ENCODE peak calls at places on chromosomes 2 and 18, in seven cellular contexts. L is neural progenitor cell, F is neuronal stem cell, G is astrocyte, I is fibroblast of lung, R is HepG2, U is IMR-90. P is an unnamed sample.

GRCh38 chr2:23220687-23221086 is 164.3 kb upstream of the KLHL29 start:
- DNase-seq in L (peak), F (peak), G (no peak), I (no peak), R (no peak), U (no peak), P (no peak)

GRCh38 chr2:54629914-54630609 is 93.4 kb upstream of the EML6 start:
- DNase-seq in L (no peak), F (no peak), G (peak), I (no peak), R (peak), U (peak), P (no peak)

GRCh38 chr2:55805662-55806061 is 112.0 kb upstream of the PNPT1 start:
- DNase-seq in L (no peak), F (no peak), G (no peak), I (no peak), R (no peak), U (no peak), P (no peak)

GRCh38 chr2:230980468-230980867 is 15.5 kb upstream of the SPATA3 start:
- DNase-seq in L (no peak), F (no peak), G (no peak), I (no peak), R (no peak), U (no peak), P (no peak)

GRCh38 chr2:175865716-175866115 is 136.4 kb downstream of the LNPK start:
- DNase-seq in L (no peak), F (no peak), G (no peak), I (no peak), R (no peak), U (no peak), P (no peak)

GRCh38 chr2:234814366-234814765 is 137.5 kb upstream of the SH3BP4 start:
- DNase-seq in L (no peak), F (no peak), G (no peak), I (no peak), R (no peak), U (no peak), P (no peak)

GRCh38 chr2:238527565-238527964 is 100.8 kb downstream of the ASB1 start:
- DNase-seq in L (peak), F (no peak), G (peak), I (peak), R (no peak), U (peak), P (no peak)

GRCh38 chr18:40371673-40372072 is 1583.4 kb upstream of the PIK3C3 start:
- DNase-seq in L (no peak), F (no peak), G (peak), I (peak), R (no peak), U (peak), P (no peak)

GRCh38 chr18:8627107-8627472 is 17.9 kb downstream of the RAB12 start:
- DNase-seq in L (no peak), F (no peak), G (no peak), I (no peak), R (no peak), U (no peak), P (no peak)

GRCh38 chr2:29723255-29724001 is 198.0 kb downstream of the ALK start:
- DNase-seq in L (no peak), F (no peak), G (no peak), I (no peak), R (no peak), U (no peak), P (no peak)

GRCh38 chr18:55587341-55588000 is 521 bp downstream of the TCF4 start:
- DNase-seq in L (peak), F (no peak), G (peak), I (peak), R (no peak), U (peak), P (peak)

GRCh38 chr2:240928476-240929363 is 22.6 kb downstream of the CROCC2 start:
- DNase-seq in L (no peak), F (no peak), G (no peak), I (no peak), R (no peak), U (no peak), P (no peak)

GRCh38 chr18:55859116-55859515 is 271.1 kb upstream of the TCF4 start:
- DNase-seq in L (no peak), F (no peak), G (no peak), I (no peak), R (no peak), U (no peak), P (no peak)

GRCh38 chr2:241895427-241895731 is 25.9 kb downstream of the RTP5 start:
- DNase-seq in L (no peak), F (no peak), G (no peak), I (no peak), R (no peak), U (no peak), P (no peak)

GRCh38 chr18:7748252-7749000 is 181.3 kb downstream of the PTPRM start:
- DNase-seq in L (no peak), F (no peak), G (no peak), I (no peak), R (no peak), U (no peak), P (no peak)

GRCh38 chr2:9256570-9257043 is 50.0 kb downstream of the ASAP2 start:
- DNase-seq in L (peak), F (no peak), G (no peak), I (no peak), R (no peak), U (no peak), P (no peak)

GRCh38 chr2:157466764-157467163 is 22.9 kb upstream of the CYTIP start:
- DNase-seq in L (no peak), F (no peak), G (no peak), I (no peak), R (no peak), U (no peak), P (no peak)

GRCh38 chr2:171800639-171801038 is 93.4 kb downstream of the SLC25A12 start:
- DNase-seq in L (no peak), F (no peak), G (no peak), I (no peak), R (no peak), U (peak), P (no peak)

GRCh38 chr18:61093967-61094366 is 239.3 kb upstream of the CDH20 start:
- DNase-seq in L (no peak), F (no peak), G (no peak), I (no peak), R (no peak), U (no peak), P (no peak)

GRCh38 chr2:23757686-23758433 is 169.1 kb downstream of the ATAD2B start:
- DNase-seq in L (no peak), F (no peak), G (peak), I (peak), R (peak), U (peak), P (no peak)

GRCh38 chr18:74083071-74083954 is 64.3 kb downstream of the FBXO15 start:
- DNase-seq in L (no peak), F (no peak), G (no peak), I (no peak), R (no peak), U (no peak), P (no peak)

GRCh38 chr18:76450912-76451421 is 44.1 kb downstream of the ZNF516 start:
- DNase-seq in L (peak), F (peak), G (peak), I (peak), R (no peak), U (peak), P (no peak)

GRCh38 chr2:10877691-10878111 is 34.0 kb upstream of the KCNF1 start:
- DNase-seq in L (no peak), F (no peak), G (no peak), I (no peak), R (no peak), U (peak), P (no peak)

GRCh38 chr2:16628316-16628715 is 37.3 kb downstream of the CYRIA start:
- DNase-seq in L (no peak), F (no peak), G (no peak), I (no peak), R (no peak), U (peak), P (no peak)

GRCh38 chr2:39107156-39107555 is 13.7 kb downstream of the SOS1 start:
- DNase-seq in L (peak), F (no peak), G (no peak), I (peak), R (no peak), U (no peak), P (no peak)

GRCh38 chr2:237180987-237181386 is 95.3 kb downstream of the COPS8 start:
- DNase-seq in L (no peak), F (no peak), G (no peak), I (peak), R (no peak), U (no peak), P (no peak)

GRCh38 chr2:99648115-99648850 is 158.5 kb upstream of the REV1 start:
- DNase-seq in L (no peak), F (no peak), G (peak), I (peak), R (no peak), U (peak), P (no peak)

GRCh38 chr2:197308635-197309368 is 1.8 kb downstream of the ANKRD44 start:
- DNase-seq in L (no peak), F (no peak), G (no peak), I (no peak), R (no peak), U (no peak), P (no peak)

GRCh38 chr18:71673954-71674353 is 870.2 kb downstream of the CBLN2 start:
- DNase-seq in L (no peak), F (no peak), G (no peak), I (no peak), R (no peak), U (no peak), P (no peak)

GRCh38 chr18:7902399-7902839 is 335.3 kb downstream of the PTPRM start:
- DNase-seq in L (no peak), F (no peak), G (peak), I (peak), R (no peak), U (peak), P (no peak)

GRCh38 chr2:168469281-168469988 is 13.4 kb downstream of the CERS6 start:
- DNase-seq in L (no peak), F (no peak), G (no peak), I (no peak), R (no peak), U (no peak), P (peak)

GRCh38 chr2:18378020-18378653 is 182.3 kb downstream of the RDH14 start:
- DNase-seq in L (peak), F (peak), G (no peak), I (peak), R (peak), U (peak), P (peak)

GRCh38 chr2:206127656-206128055 is 31.6 kb downstream of the NDUFS1 start:
- DNase-seq in L (peak), F (no peak), G (no peak), I (no peak), R (peak), U (peak), P (no peak)

GRCh38 chr2:150274108-150274507 is 213.4 kb downstream of the RND3 start:
- DNase-seq in L (no peak), F (no peak), G (peak), I (no peak), R (no peak), U (peak), P (no peak)

GRCh38 chr2:101843471-101843870 is 146.0 kb downstream of the MAP4K4 start:
- DNase-seq in L (no peak), F (no peak), G (no peak), I (no peak), R (no peak), U (no peak), P (no peak)

GRCh38 chr2:191845876-191846786 is 757 bp downstream of the CAVIN2 start:
- DNase-seq in L (no peak), F (no peak), G (no peak), I (no peak), R (peak), U (no peak), P (no peak)

GRCh38 chr2:191848771-191849726 is 2.2 kb upstream of the CAVIN2 start:
- DNase-seq in L (no peak), F (no peak), G (no peak), I (no peak), R (no peak), U (no peak), P (no peak)

GRCh38 chr2:191846787-191847620 is at the start of gene CAVIN2:
- DNase-seq in L (peak), F (no peak), G (peak), I (peak), R (peak), U (peak), P (no peak)

GRCh38 chr2:191845248-191845715 is 1.6 kb downstream of the CAVIN2 start:
- DNase-seq in L (peak), F (no peak), G (no peak), I (peak), R (peak), U (no peak), P (no peak)

DNA sequence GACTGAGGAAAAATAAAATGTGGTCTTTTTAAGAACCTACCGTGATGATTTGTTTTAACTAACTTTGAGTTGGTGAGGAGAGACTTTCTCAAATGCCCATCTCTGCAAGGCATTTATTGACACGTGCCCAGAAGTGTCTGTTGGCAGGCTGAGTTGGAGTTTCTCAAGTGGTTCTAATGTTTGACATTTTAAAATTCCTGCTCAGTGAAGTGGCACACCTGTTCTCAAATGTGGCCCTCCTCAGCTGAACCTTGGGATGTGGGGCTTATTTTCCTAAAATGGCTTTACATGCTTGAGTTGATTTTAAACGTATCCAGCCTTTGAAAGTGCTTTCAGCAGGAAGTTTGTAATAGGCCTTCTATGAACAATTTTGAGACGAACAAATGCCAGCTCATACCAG is 876 bp upstream of the CAVIN2 start:
- DNase-seq in L (no peak), F (no peak), G (no peak), I (no peak), R (no peak), U (no peak), P (no peak)
- H3K9ac ChIP-seq in L (no peak), F (no peak), G (no peak), I (no peak), R (peak), U (no peak), P (no peak)

GRCh38 chr2:178845565-178846457 is 38.6 kb upstream of the TTN start:
- DNase-seq in L (no peak), F (no peak), G (peak), I (peak), R (no peak), U (peak), P (no peak)
- H3K9ac ChIP-seq in L (no peak), F (no peak), G (no peak), I (no peak), R (no peak), U (no peak), P (no peak)

GRCh38 chr18:22088029-22088428 is 81.4 kb upstream of the GATA6 start:
- DNase-seq in L (no peak), F (no peak), G (no peak), I (no peak), R (no peak), U (no peak), P (no peak)

GRCh38 chr18:22082408-22082807 is 87.0 kb upstream of the GATA6 start:
- DNase-seq in L (no peak), F (no peak), G (no peak), I (no peak), R (no peak), U (no peak), P (no peak)

GRCh38 chr18:22086973-22087372 is 82.4 kb upstream of the GATA6 start:
- DNase-seq in L (no peak), F (no peak), G (no peak), I (no peak), R (no peak), U (no peak), P (no peak)

GRCh38 chr18:22088976-22089375 is 80.4 kb upstream of the GATA6 start:
- DNase-seq in L (no peak), F (no peak), G (no peak), I (no peak), R (no peak), U (no peak), P (no peak)

DNA sequence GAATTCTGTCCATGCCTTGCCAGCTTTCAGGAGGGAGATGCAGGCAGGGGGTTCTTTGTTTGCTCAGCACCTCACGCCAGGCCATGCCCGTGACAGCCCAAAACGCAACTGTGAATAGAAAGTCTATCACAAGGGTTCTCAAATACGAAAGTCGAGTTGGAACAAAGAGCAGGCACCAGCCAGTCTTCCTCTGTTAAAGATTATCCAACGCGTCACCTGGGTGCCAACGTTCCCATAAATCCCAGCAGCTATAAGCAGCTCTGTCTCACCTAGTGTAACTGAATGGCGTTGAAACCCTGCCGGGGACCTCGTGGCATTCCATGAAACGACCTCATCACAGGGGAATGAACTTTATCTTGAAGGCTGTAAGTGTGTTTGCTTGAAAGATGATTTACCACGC is 84.8 kb upstream of the GATA6 start:
- DNase-seq in L (no peak), F (no peak), G (peak), I (no peak), R (peak), U (no peak), P (no peak)
- H3K9ac ChIP-seq in L (no peak), F (no peak), G (no peak), I (no peak), R (no peak), U (no peak), P (no peak)

GRCh38 chr2:105573910-105574655 is 170.6 kb upstream of the NCK2 start:
- DNase-seq in L (no peak), F (no peak), G (no peak), I (no peak), R (no peak), U (no peak), P (peak)
- H3K9ac ChIP-seq in L (no peak), F (no peak), G (no peak), I (no peak), R (no peak), U (no peak), P (peak)

GRCh38 chr2:20218331-20219320 is 6.3 kb downstream of the SDC1 start:
- DNase-seq in L (no peak), F (no peak), G (no peak), I (no peak), R (no peak), U (no peak), P (no peak)
- H3K9ac ChIP-seq in L (no peak), F (peak), G (no peak), I (no peak), R (no peak), U (no peak), P (peak)

GRCh38 chr18:25284278-25284677 is 67.7 kb downstream of the ZNF521 start:
- DNase-seq in L (no peak), F (no peak), G (no peak), I (no peak), R (no peak), U (no peak), P (no peak)
- H3K9ac ChIP-seq in L (no peak), F (no peak), G (no peak), I (no peak), R (no peak), U (no peak), P (no peak)

GRCh38 chr2:70766357-70767093 is 1.5 kb downstream of the ADD2 start:
- DNase-seq in L (no peak), F (no peak), G (no peak), I (no peak), R (no peak), U (no peak), P (no peak)
- H3K9ac ChIP-seq in L (peak), F (peak), G (peak), I (no peak), R (no peak), U (no peak), P (peak)

DNA sequence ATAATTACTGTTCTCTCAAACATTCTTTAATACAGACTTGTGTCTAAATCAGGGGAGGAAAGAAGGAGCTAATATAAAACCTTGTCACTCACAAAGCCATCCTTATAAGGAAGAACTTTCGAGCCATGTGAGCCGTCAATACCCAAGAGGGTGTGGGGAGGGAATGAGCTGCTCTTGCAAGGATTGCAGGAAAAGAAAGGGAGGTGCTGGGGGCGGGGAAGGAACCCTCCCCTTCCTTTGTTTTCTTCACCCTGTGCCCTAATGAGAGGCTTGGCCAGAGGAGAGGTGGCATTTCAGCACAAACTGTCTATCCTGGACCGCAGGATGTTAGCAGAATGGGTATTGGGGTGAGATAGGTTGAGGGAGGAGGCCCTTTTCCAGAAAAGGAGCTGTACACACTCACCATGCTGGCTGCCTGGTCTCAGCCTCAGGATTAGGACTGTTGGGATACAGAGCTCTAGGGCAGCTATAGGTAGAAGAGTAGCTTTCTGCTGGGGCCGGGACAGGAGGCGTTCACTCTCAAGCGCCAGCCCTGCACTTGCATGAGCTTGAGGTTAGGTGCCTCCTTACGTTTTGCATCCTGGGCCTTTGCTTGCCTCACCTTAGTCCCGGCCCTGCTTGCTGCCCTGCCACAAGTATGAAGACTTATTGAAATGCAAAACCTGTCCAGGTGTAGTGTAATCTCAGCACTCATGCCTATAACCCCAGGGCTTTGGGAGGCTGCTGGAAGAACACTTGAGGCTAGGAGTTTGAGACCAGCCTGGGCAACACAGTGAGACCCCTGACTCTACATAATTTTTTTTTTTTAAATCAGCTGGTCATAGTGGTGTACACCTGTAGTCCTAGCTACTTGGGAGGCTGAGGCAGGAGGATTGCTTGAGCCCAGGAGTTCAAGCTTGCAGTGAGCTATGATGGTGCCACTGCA is 190.5 kb downstream of the LOXHD1 start:
- DNase-seq in L (peak), F (peak), G (no peak), I (no peak), R (no peak), U (no peak), P (no peak)
- H3K9ac ChIP-seq in L (no peak), F (no peak), G (no peak), I (no peak), R (no peak), U (no peak), P (no peak)

DNA sequence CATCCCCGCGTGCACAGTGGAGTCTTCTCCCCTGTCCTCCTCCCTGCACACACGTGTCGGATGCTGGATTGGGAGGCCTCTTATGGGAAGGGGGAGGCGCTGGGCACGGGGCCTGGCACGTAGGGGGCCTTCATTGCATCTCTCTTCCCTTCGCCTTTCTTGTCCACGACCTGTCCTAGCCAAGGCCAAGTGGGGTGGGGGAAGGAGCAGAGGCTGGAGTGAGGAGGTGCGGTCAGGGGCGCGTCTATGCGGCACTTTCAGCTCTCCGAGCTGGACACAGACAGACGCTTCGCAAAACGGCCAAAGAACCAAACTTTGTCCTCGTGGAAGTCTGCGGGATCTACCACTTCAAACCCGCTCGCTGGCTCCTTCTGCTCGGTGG is 13.4 kb downstream of the ALPG start:
- DNase-seq in L (no peak), F (no peak), G (no peak), I (no peak), R (no peak), U (no peak), P (no peak)
- H3K9ac ChIP-seq in L (no peak), F (no peak), G (no peak), I (no peak), R (no peak), U (no peak), P (no peak)

GRCh38 chr2:72150157-72150960 is 2.7 kb upstream of the CYP26B1 start:
- DNase-seq in L (peak), F (peak), G (peak), I (peak), R (peak), U (peak), P (peak)
- H3K9ac ChIP-seq in L (no peak), F (peak), G (no peak), I (no peak), R (no peak), U (no peak), P (no peak)

P was measured in MM.1S.